ENCODE peak calls at places on chromosomes 6 and 20, in four cellular contexts. One of them, this sample, is unnamed.

GRCh38 chr6:169168706-169169105 is 84.9 kb downstream of the THBS2 start:
- DNase-seq in midbrain: no peak
- DNase-seq in hippocampal formation: no peak
- DNase-seq in H54: no peak
- DNase-seq in this sample: no peak

GRCh38 chr6:49995278-49995677 is 25.9 kb upstream of the DEFB113 start:
- DNase-seq in hippocampal formation: no peak
- DNase-seq in midbrain: no peak
- DNase-seq in H54: no peak
- DNase-seq in this sample: no peak

GRCh38 chr6:38337819-38338465 is 301.8 kb downstream of the BTBD9 start:
- DNase-seq in H54: peak
- DNase-seq in hippocampal formation: no peak
- DNase-seq in midbrain: no peak
- DNase-seq in this sample: no peak

GRCh38 chr20:32685541-32686529 is 12.1 kb upstream of the C20orf203 start:
- DNase-seq in hippocampal formation: no peak
- DNase-seq in midbrain: no peak
- DNase-seq in H54: no peak
- DNase-seq in this sample: no peak

GRCh38 chr6:107418118-107418517 is 41.2 kb downstream of the PDSS2 start:
- DNase-seq in midbrain: no peak
- DNase-seq in hippocampal formation: no peak
- DNase-seq in H54: no peak
- DNase-seq in this sample: no peak

GRCh38 chr20:3158968-3159431 is 665 bp downstream of the FASTKD5 start:
- DNase-seq in midbrain: no peak
- DNase-seq in H54: no peak
- DNase-seq in hippocampal formation: no peak
- DNase-seq in this sample: no peak

GRCh38 chr6:149636116-149636515 is 12.4 kb downstream of the KATNA1 start:
- DNase-seq in H54: no peak
- DNase-seq in midbrain: no peak
- DNase-seq in hippocampal formation: no peak
- DNase-seq in this sample: no peak

GRCh38 chr20:2874456-2874855 is 1.2 kb downstream of the PTPRA start:
- DNase-seq in hippocampal formation: no peak
- DNase-seq in midbrain: no peak
- DNase-seq in H54: no peak
- DNase-seq in this sample: no peak

GRCh38 chr20:4155953-4156352 is 140.6 kb upstream of the RNF24 start:
- DNase-seq in H54: no peak
- DNase-seq in hippocampal formation: no peak
- DNase-seq in midbrain: no peak
- DNase-seq in this sample: no peak

GRCh38 chr6:149898966-149899365 is 1.1 kb upstream of the RAET1E start:
- DNase-seq in H54: no peak
- DNase-seq in midbrain: no peak
- DNase-seq in hippocampal formation: no peak
- DNase-seq in this sample: no peak

GRCh38 chr6:127102299-127102698 is 16.2 kb upstream of the RSPO3 start:
- DNase-seq in H54: no peak
- DNase-seq in midbrain: no peak
- DNase-seq in hippocampal formation: no peak
- DNase-seq in this sample: no peak

GRCh38 chr6:31794866-31795615 is 511 bp downstream of the VARS1 start:
- DNase-seq in midbrain: no peak
- DNase-seq in hippocampal formation: no peak
- DNase-seq in H54: peak
- DNase-seq in this sample: no peak

GRCh38 chr6:164927288-164928040 is 381.9 kb downstream of the C6orf118 start:
- DNase-seq in midbrain: peak
- DNase-seq in H54: peak
- DNase-seq in hippocampal formation: peak
- DNase-seq in this sample: peak

GRCh38 chr6:40788661-40789111 is 201.5 kb upstream of the LRFN2 start:
- DNase-seq in midbrain: no peak
- DNase-seq in hippocampal formation: no peak
- DNase-seq in H54: no peak
- DNase-seq in this sample: peak

GRCh38 chr6:30557683-30557981 is 537 bp downstream of the PRR3 start:
- DNase-seq in midbrain: no peak
- DNase-seq in hippocampal formation: no peak
- DNase-seq in H54: no peak
- DNase-seq in this sample: no peak

GRCh38 chr20:15767636-15768369 is 805.4 kb downstream of the KIF16B start:
- DNase-seq in H54: no peak
- DNase-seq in hippocampal formation: no peak
- DNase-seq in midbrain: no peak
- DNase-seq in this sample: no peak

GRCh38 chr6:26322645-26323482 is 42.1 kb upstream of the BTN3A2 start:
- DNase-seq in hippocampal formation: peak
- DNase-seq in midbrain: peak
- DNase-seq in H54: no peak
- DNase-seq in this sample: peak

GRCh38 chr6:126546771-126547170 is 206.9 kb downstream of the CENPW start:
- DNase-seq in midbrain: no peak
- DNase-seq in hippocampal formation: no peak
- DNase-seq in H54: no peak
- DNase-seq in this sample: no peak

GRCh38 chr6:143941852-143942627 is 66.0 kb downstream of the PLAGL1 start:
- DNase-seq in midbrain: no peak
- DNase-seq in H54: peak
- DNase-seq in hippocampal formation: no peak
- DNase-seq in this sample: peak

GRCh38 chr6:169723991-169724553 is at the start of gene PHF10:
- DNase-seq in H54: no peak
- DNase-seq in hippocampal formation: peak
- DNase-seq in midbrain: peak
- DNase-seq in this sample: peak

GRCh38 chr20:49471397-49471796 is 11.1 kb downstream of the KCNB1 start:
- DNase-seq in hippocampal formation: no peak
- DNase-seq in midbrain: no peak
- DNase-seq in H54: no peak
- DNase-seq in this sample: no peak